ENCODE peak calls at places on chromosomes 4 and X, in seven cellular contexts. Z, X, R, S, B, V and M are unnamed samples.

GRCh38 chr4:23630110-23630509 is 259.7 kb downstream of the PPARGC1A start:
- DNase-seq in B (no peak), Z (no peak), R (no peak), S (no peak), X (no peak), V (no peak), M (no peak)

GRCh38 chrX:31499120-31499519 is 427.3 kb upstream of the FTHL17 start:
- DNase-seq in B (no peak), V (no peak), Z (no peak), R (peak), X (peak), S (no peak), M (no peak)

GRCh38 chrX:39528161-39528560 is 569.6 kb downstream of the BCOR start:
- DNase-seq in X (no peak), V (no peak), S (no peak), Z (no peak), R (no peak), B (no peak), M (no peak)

GRCh38 chr4:100098011-100098545 is 92.2 kb downstream of the DDIT4L start:
- DNase-seq in V (no peak), Z (no peak), X (no peak), S (no peak), B (no peak), R (no peak), M (no peak)

GRCh38 chr4:187017156-187017555 is 293.5 kb upstream of the FAT1 start:
- DNase-seq in B (no peak), R (no peak), S (no peak), V (no peak), X (no peak), Z (no peak), M (no peak)

GRCh38 chr4:78710536-78710935 is 65.6 kb upstream of the BMP2K start:
- DNase-seq in B (no peak), R (peak), V (no peak), X (peak), S (no peak), Z (no peak), M (no peak)

GRCh38 chrX:25300994-25301393 is 285.2 kb upstream of the ARX start:
- DNase-seq in Z (no peak), X (no peak), R (no peak), V (no peak), B (no peak), S (no peak), M (no peak)

GRCh38 chr4:15398001-15398400 is 29.8 kb upstream of the C1QTNF7 start:
- DNase-seq in S (no peak), Z (no peak), R (no peak), B (no peak), V (no peak), X (no peak), M (no peak)

GRCh38 chrX:153966841-153967535 is 4.6 kb downstream of the HCFC1 start:
- DNase-seq in Z (no peak), B (no peak), R (no peak), X (peak), S (no peak), V (no peak), M (no peak)

GRCh38 chrX:154529206-154529612 is 13.2 kb upstream of the FAM3A start:
- DNase-seq in V (no peak), X (peak), R (no peak), Z (no peak), B (no peak), S (no peak), M (no peak)

GRCh38 chrX:72545990-72546389 is 26.7 kb downstream of the HDAC8 start:
- DNase-seq in B (no peak), R (peak), Z (no peak), V (no peak), S (no peak), X (no peak), M (no peak)

GRCh38 chr4:48904101-48904500 is 2.5 kb downstream of the OCIAD2 start:
- DNase-seq in S (no peak), V (no peak), X (no peak), R (no peak), Z (no peak), B (no peak), M (no peak)
- H3K27ac ChIP-seq in S (no peak), V (no peak), X (no peak), R (no peak), Z (no peak), B (no peak), M (no peak)

DNA sequence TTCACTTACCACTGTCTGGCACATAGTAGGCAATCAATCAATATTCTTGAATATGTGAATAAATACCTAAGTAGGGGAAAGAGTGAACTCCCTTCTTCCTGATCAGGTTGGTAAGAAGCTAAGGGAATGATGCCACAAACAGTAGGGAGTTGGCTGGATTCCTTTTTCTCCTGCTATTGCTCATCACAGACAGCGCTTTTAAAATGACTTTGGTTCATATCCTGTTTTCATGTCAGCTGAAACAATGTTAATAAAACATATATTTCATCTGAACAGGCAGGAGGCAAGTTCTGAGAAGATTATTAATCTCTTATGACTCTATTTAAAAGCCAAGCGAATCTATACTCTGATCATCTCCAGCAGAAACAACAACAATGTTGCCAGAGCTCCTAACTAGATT is 99.2 kb downstream of the NSUN7 start:
- DNase-seq in S (no peak), X (peak), B (no peak), Z (no peak), R (no peak), V (no peak), M (no peak)
- H3K27ac ChIP-seq in S (no peak), X (no peak), B (no peak), Z (no peak), R (no peak), V (no peak), M (no peak)

DNA sequence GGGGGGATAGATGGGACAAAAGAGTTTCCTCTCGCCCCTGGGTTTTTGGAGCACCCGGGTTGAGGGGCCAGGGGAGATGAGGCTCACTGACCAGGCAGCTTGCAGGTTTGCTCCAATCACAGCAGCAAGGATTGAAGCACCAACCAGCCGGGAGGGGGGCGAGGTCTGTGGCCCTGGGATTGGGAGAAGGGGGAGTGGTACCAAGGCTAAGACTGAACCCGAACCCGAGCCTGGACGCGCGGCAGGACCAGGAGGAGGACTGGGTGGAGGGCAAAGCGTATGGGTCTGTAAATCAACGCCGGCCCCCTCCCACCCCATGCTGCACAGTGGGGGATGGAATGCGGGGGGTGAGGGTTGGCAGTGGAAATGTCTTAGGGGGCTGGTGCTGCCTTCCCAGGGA is 3.5 kb downstream of the SOX3 start:
- DNase-seq in X (no peak), Z (no peak), B (no peak), V (no peak), R (no peak), S (no peak), M (no peak)
- H3K27ac ChIP-seq in X (no peak), Z (no peak), B (no peak), V (no peak), R (no peak), S (no peak), M (no peak)

GRCh38 chrX:10090319-10090718 is 66.5 kb upstream of the CLCN4 start:
- DNase-seq in X (peak), R (no peak), V (no peak), S (no peak), Z (peak), B (no peak), M (no peak)
- H3K27ac ChIP-seq in X (no peak), R (no peak), V (no peak), S (no peak), Z (peak), B (no peak), M (no peak)

GRCh38 chr4:150779707-150780106 is 197.8 kb downstream of the MAB21L2 start:
- DNase-seq in V (no peak), S (no peak), B (no peak), R (no peak), X (no peak), Z (no peak), M (no peak)
- H3K27ac ChIP-seq in V (no peak), S (no peak), B (no peak), R (no peak), X (no peak), Z (no peak), M (no peak)

DNA sequence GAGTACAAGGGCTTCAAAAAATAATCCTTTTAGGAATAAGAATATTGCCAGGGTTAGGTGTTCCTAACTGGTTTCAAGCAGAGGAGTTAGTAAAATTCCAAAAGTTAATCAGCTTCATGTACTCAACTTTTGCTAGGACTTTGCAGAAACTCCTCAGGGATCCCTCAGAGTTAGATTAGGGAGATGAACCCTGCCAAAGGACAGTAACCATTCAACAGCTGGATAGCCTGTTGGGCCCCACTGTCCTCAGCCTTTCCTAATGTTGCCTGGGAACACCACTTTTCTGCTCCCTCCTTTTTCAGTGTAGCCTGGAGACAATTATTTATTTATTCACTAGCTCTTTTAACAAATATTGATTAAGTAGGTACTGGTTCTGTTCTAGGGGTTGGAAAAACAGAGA is 53.8 kb downstream of the NFKB1 start:
- DNase-seq in S (no peak), R (no peak), B (no peak), Z (no peak), V (no peak), X (no peak), M (no peak)
- H3K27ac ChIP-seq in S (no peak), R (peak), B (no peak), Z (no peak), V (no peak), X (no peak), M (no peak)

DNA sequence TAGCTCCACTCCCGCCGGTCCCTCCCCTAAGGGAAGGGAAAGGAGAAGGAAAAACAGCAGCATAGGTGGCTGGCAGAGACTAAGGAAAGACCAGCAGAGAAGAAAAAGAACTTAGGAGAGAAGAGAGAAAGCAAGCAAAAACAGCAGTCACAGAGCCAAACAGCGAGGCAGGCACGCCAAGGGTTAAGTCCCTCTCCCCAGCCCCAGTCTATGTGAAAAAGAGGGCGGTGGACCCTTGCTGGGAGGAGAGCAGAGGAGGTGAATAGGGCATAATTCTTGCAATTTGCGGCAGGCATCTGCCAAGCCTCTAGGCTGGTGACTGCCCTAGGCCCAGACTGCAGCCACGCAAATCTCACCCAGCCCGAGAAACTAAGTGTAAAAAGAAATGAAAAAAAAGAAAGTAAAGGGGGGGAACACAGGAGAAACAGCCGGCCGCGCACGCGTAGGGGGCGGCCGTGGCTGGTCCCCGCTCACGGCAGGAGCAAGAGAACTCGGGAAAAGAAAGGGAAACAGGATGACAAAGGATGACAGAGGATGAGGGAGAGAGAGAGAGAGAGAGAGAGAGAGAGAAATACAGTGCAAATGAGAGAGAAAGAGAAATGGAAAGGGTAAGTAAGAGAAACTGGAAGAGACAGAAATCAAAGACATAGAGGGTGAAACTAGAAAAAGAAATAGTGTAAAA is 48.6 kb downstream of the MAGEA9 start:
- DNase-seq in X (peak), V (peak), Z (no peak), S (no peak), B (no peak), R (peak), M (no peak)
- H3K27ac ChIP-seq in X (peak), V (peak), Z (no peak), S (no peak), B (no peak), R (peak), M (no peak)

DNA sequence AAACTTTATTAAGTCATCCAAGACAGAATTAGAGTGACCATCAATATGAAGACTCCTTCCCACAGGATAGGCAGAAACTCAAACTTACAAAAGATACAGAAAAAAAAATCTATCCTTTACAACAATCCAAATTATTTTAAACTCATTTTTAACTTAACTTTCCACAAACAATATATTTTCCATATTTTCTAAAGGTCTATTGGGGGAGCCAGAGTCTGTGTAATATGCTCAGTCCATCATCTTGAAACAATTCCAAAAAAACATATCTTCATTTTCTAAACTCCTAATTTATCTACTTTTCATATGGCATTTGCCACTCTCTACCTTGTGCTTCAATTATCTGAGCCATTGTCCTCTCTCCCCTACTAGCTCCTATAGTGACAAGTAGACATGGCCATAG is 378.1 kb downstream of the PDGFC start:
- DNase-seq in S (no peak), R (no peak), B (no peak), Z (no peak), V (no peak), X (peak), M (no peak)
- H3K27ac ChIP-seq in S (no peak), R (no peak), B (no peak), Z (no peak), V (no peak), X (no peak), M (no peak)

DNA sequence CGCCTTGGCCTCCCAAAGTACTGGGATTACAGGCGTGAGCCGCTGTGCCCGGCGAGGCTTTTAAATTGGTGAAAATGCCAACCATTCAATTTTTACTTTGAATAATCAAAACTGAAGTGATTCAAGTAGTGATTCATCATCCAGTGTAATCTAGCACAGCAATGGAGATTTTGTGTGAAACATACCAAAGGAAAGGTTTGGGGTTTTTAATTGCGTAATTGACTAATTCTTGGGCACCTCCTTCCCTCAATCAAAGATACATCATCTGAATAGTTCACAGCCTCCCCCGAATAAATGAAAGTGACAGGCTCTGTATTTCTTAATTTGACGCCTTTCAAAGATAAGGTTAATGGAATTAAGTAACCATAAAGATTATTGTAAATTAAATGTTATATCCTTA is 69.0 kb downstream of the DMD start:
- DNase-seq in S (no peak), V (no peak), R (no peak), Z (no peak), X (no peak), B (no peak), M (no peak)
- H3K27ac ChIP-seq in S (no peak), V (no peak), R (no peak), Z (no peak), X (no peak), B (no peak), M (no peak)

DNA sequence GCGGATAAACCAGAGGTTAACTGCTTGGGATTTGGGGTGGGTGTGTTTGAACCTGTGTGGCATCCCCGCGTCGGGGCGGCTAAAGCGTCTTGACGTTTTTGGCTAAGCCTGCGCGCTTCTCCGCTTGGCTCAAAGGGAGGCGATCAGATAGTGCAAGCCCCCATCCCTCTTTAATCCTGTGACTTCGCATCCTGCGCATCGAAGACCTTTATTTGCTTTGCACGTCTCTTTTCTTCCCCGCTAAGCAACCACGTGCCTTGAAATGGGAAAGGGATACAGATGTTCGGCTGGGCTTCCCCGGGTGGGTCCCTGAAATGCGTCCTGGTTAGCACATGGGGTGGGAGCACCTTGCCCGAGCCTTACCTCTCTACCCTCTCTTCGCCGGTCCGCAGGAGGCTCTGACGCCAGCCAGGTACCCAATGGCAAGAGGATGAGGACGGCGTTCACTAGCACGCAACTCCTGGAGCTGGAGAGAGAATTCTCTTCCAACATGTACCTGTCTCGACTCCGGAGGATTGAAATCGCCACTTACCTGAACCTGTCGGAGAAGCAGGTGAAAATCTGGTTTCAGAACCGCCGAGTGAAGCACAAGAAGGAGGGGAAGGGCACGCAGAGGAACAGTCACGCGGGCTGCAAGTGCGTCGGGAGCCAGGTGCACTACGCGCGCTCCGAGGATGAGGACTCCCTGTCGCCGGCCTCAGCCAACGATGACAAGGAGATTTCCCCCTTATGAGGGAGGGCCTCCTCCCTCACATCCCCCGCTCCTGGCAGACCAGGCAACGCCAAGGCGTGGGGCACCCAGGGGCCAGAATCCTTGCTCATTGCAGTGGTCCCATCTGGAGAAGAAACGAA is 1.5 kb downstream of the GSX2 start:
- DNase-seq in V (no peak), R (no peak), Z (no peak), X (no peak), B (no peak), S (no peak), M (no peak)
- H3K27ac ChIP-seq in V (no peak), R (no peak), Z (no peak), X (no peak), B (no peak), S (no peak), M (no peak)